ENCODE peak calls at places on chromosomes 11 and 22, in eight cellular contexts. P is AG09319, Q is transverse colon, M is Caco-2, B is mammary epithelial cell, J is brain microvascular endothelial cell, X is AG09309, A is endodermal cell. H is an unnamed sample.

GRCh38 chr22:16563555-16564520 is 28.8 kb downstream of the CCT8L2 start:
- DNase-seq in X (no peak), P (no peak), M (no peak), J (no peak), B (no peak), Q (no peak), A (no peak), H (no peak)

GRCh38 chr22:26565889-26566288 is 24.0 kb downstream of the TPST2 start:
- DNase-seq in A (no peak), B (no peak), Q (no peak), X (no peak), M (no peak), P (no peak), J (no peak), H (no peak)

GRCh38 chr22:49845666-49846459 is 7.8 kb upstream of the ZBED4 start:
- DNase-seq in M (no peak), A (no peak), J (no peak), Q (no peak), P (no peak), B (no peak), X (no peak), H (no peak)

GRCh38 chr11:98143661-98144060 is 877.1 kb upstream of the CNTN5 start:
- DNase-seq in X (no peak), P (no peak), A (no peak), J (no peak), B (no peak), Q (no peak), M (no peak), H (no peak)

GRCh38 chr22:33018232-33018864 is 39.8 kb downstream of the SYN3 start:
- DNase-seq in A (peak), X (peak), J (peak), M (peak), B (no peak), Q (peak), P (peak), H (no peak)

GRCh38 chr11:72773291-72773690 is 20.6 kb downstream of the STARD10 start:
- DNase-seq in X (peak), J (peak), B (peak), A (no peak), P (peak), M (no peak), Q (no peak), H (peak)

GRCh38 chr11:96084610-96085348 is 160.9 kb upstream of the MTMR2 start:
- DNase-seq in P (no peak), J (no peak), M (no peak), X (no peak), B (no peak), A (no peak), Q (no peak), H (no peak)

GRCh38 chr11:69189059-69189458 is 33.3 kb downstream of the SMIM38 start:
- DNase-seq in M (no peak), B (no peak), Q (no peak), A (no peak), J (no peak), X (no peak), P (no peak), H (no peak)

GRCh38 chr11:67288198-67288451 is 978 bp upstream of the ANKRD13D start:
- DNase-seq in X (no peak), A (no peak), Q (no peak), P (no peak), M (no peak), B (no peak), J (no peak), H (no peak)

GRCh38 chr11:134604886-134605285 is 192.8 kb upstream of the B3GAT1 start:
- DNase-seq in B (no peak), J (no peak), P (no peak), Q (no peak), A (peak), M (no peak), X (no peak), H (no peak)

GRCh38 chr11:36023922-36024321 is 80.1 kb downstream of the LDLRAD3 start:
- DNase-seq in B (no peak), X (no peak), J (peak), Q (no peak), A (no peak), P (no peak), M (no peak), H (no peak)

GRCh38 chr11:2426826-2427521 is 17.3 kb downstream of the TRPM5 start:
- DNase-seq in X (no peak), J (no peak), B (no peak), P (no peak), M (no peak), Q (peak), A (no peak), H (no peak)

GRCh38 chr22:27201741-27202140 is 544.4 kb downstream of the MIAT start:
- DNase-seq in P (no peak), M (no peak), A (no peak), Q (no peak), J (no peak), B (no peak), X (no peak), H (no peak)

GRCh38 chr11:88308576-88308975 is 29.0 kb downstream of the CTSC start:
- DNase-seq in P (no peak), X (no peak), Q (no peak), J (no peak), B (no peak), M (no peak), A (peak), H (no peak)

GRCh38 chr11:69830086-69830485 is 10.9 kb upstream of the FGF3 start:
- DNase-seq in B (no peak), M (no peak), J (no peak), A (peak), P (no peak), Q (no peak), X (no peak), H (no peak)

GRCh38 chr11:123190504-123190903 is 4.5 kb downstream of the CLMP start:
- DNase-seq in P (no peak), M (no peak), J (no peak), Q (no peak), B (no peak), X (no peak), A (no peak), H (no peak)

GRCh38 chr11:123187221-123187620 is 7.8 kb downstream of the CLMP start:
- DNase-seq in A (no peak), M (no peak), J (no peak), X (no peak), Q (no peak), B (no peak), P (no peak), H (no peak)

GRCh38 chr11:123187670-123188507 is 7.2 kb downstream of the CLMP start:
- DNase-seq in P (no peak), J (peak), X (no peak), B (peak), A (no peak), Q (no peak), M (no peak), H (no peak)

GRCh38 chr11:123186291-123186690 is 8.8 kb downstream of the CLMP start:
- DNase-seq in J (no peak), Q (no peak), P (no peak), A (no peak), X (no peak), B (peak), M (no peak), H (peak)

DNA sequence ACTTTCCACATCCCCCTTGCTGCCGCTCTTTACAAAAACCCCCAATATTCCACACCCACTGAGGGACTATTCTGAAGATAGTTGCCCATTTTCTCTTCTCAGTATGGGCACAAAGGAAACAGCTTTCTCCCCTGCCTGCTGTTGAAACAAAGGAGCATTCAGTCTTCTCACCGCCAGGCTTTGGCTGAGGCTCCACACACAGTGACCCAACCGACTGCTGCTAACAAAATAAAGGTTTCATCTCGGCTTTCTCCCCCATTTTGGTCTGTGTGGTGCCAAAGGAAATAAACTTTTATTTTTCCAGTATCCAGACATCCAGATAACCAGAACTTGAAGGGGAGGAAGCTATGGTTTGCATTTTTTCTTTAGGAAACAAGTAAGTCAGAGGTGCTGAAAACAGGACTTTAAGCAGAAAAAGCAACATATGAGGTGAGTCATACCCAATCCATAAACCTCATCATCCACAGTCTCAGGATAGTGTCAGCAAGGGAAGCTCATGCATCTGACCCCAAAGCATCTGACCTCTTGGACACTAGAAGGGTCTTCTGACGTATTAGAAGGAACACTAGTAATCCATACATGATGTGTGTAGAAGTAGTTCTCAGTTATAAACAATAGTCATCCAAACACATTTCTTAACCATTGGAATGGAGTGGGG is 6.4 kb downstream of the CLMP start:
- DNase-seq in B (peak), J (peak), Q (no peak), X (no peak), P (no peak), M (no peak), A (no peak), H (no peak)
- TF ChIP-seq CTCF in B (no peak), J (peak), Q (peak), X (no peak), P (no peak), M (no peak), A (peak), H (no peak)

GRCh38 chr11:103257360-103257759 is 148.1 kb downstream of the DYNC2H1 start:
- DNase-seq in P (no peak), J (peak), M (peak), B (no peak), X (no peak), Q (no peak), A (peak), H (peak)
- TF ChIP-seq CTCF in P (peak), J (peak), M (peak), B (peak), X (peak), Q (no peak), A (peak), H (peak)

GRCh38 chr11:30147293-30147692 is 83.5 kb upstream of the FSHB start:
- DNase-seq in P (no peak), Q (no peak), J (no peak), X (no peak), B (no peak), M (no peak), A (no peak), H (no peak)

DNA sequence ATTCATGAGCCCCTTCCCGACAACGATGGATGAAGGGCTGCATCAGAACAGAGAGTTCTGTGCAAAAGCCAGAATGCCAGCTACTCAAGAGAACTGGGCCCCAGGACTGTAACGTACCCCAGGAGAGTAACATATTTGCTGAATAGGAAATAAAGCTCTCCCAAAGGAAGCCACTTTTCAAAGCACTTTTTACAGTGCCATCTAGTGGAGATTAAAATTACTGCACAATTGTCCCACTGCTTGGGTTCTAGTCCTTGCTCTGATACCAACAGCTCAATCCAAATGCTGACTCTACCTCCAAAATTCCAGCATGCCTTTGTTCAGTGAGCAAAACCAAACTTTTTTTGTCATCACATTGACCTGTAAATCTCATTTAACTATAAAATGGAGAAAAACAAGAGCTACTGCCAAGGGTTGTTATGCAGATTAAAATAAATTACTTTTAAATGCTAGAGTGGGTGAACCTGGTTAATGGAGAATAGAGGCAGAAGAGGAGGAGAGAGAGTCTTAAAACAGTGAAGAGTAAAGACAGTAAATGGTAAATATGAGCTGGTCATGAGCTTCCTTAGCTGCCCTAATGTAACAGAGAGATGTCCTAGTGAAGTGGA is 87.6 kb upstream of the FSHB start:
- DNase-seq in J (peak), P (no peak), X (no peak), Q (no peak), B (peak), M (peak), A (peak), H (no peak)
- TF ChIP-seq CTCF in J (peak), P (peak), X (peak), Q (peak), B (peak), M (peak), A (peak), H (peak)

GRCh38 chr11:742571-743201 is 4.6 kb upstream of the TALDO1 start:
- DNase-seq in M (no peak), A (no peak), Q (no peak), B (no peak), X (no peak), J (no peak), P (no peak), H (no peak)

GRCh38 chr11:746289-747175 is 732 bp upstream of the TALDO1 start:
- DNase-seq in A (peak), Q (no peak), X (no peak), P (no peak), J (no peak), B (no peak), M (no peak), H (no peak)

GRCh38 chr11:748007-748359 is 719 bp downstream of the TALDO1 start:
- DNase-seq in Q (peak), A (peak), M (no peak), J (no peak), X (no peak), P (no peak), B (no peak), H (no peak)

GRCh38 chr11:749731-750130 is 2.5 kb downstream of the TALDO1 start:
- DNase-seq in Q (no peak), M (no peak), X (no peak), P (no peak), J (no peak), B (no peak), A (no peak), H (no peak)

GRCh38 chr11:747176-748006 is at the start of gene TALDO1:
- DNase-seq in M (peak), X (peak), J (peak), Q (peak), B (peak), A (peak), P (peak), H (peak)
- TF ChIP-seq CTCF in M (no peak), X (peak), J (peak), Q (no peak), B (peak), A (peak), P (no peak), H (peak)

GRCh38 chr11:3841426-3842304 is 906 bp upstream of the RHOG start:
- DNase-seq in Q (peak), J (peak), P (peak), A (peak), M (peak), X (peak), B (no peak), H (peak)
- TF ChIP-seq CTCF in Q (peak), J (peak), P (peak), A (peak), M (peak), X (peak), B (peak), H (peak)

DNA sequence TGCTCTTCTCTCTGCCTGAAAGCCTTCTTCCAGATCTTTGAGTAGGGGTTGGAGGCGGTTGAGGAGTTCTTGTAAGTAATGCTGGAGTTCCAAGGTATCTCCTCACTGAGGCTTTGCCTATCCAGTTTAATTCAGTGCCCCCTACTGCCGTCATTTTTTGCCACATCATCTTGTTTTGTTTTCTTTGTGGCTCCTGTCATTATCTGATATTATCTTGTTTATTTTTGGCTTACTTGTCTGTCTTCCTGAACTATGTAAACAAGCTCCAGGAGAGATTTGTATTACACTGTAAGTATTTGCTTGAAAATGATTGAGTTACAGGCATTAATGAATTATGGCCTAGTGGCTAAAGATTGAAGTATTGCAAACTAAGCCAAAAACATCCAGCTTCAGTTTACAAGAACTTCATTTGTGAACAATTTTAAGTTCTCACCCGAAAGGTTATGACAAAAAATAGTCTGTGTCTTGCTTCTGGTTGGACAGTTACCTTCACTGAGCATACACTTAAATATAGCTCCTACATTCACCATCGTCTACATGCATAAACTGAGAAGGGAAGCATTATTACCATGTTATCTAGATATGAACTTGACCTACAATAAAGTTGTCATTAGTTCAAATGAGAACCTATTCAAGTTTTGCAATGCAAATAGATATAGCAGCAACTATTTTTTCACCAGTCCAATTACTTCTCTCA is 154.8 kb downstream of the ARHGAP42 start:
- DNase-seq in J (no peak), A (no peak), P (no peak), M (no peak), X (no peak), B (no peak), Q (no peak), H (no peak)
- TF ChIP-seq CTCF in J (no peak), A (peak), P (no peak), M (no peak), X (no peak), B (no peak), Q (no peak), H (no peak)

GRCh38 chr11:45332486-45332934 is 46.4 kb upstream of the SYT13 start:
- DNase-seq in A (peak), P (no peak), J (peak), B (no peak), M (peak), Q (peak), X (no peak), H (no peak)
- TF ChIP-seq CTCF in A (peak), P (peak), J (peak), B (peak), M (peak), Q (peak), X (peak), H (peak)

GRCh38 chr22:48343461-48343860 is 1484.2 kb downstream of the BRD1 start:
- DNase-seq in B (no peak), J (no peak), P (no peak), Q (no peak), A (no peak), X (no peak), M (no peak), H (no peak)

GRCh38 chr22:48346911-48347310 is 1480.8 kb downstream of the BRD1 start:
- DNase-seq in X (no peak), M (no peak), J (no peak), P (no peak), B (no peak), A (peak), Q (no peak), H (no peak)

GRCh38 chr22:48347311-48347710 is 1480.4 kb downstream of the BRD1 start:
- DNase-seq in P (no peak), J (no peak), B (no peak), X (no peak), A (no peak), Q (no peak), M (no peak), H (no peak)

GRCh38 chr22:48346311-48346710 is 1481.4 kb downstream of the BRD1 start:
- DNase-seq in X (no peak), J (no peak), B (no peak), M (no peak), P (no peak), A (no peak), Q (no peak), H (no peak)

GRCh38 chr22:48345631-48346030 is 1482.0 kb downstream of the BRD1 start:
- DNase-seq in M (no peak), Q (no peak), J (no peak), X (no peak), A (peak), P (no peak), B (no peak), H (no peak)
- TF ChIP-seq CTCF in M (no peak), Q (no peak), J (no peak), X (no peak), A (no peak), P (no peak), B (no peak), H (no peak)

DNA sequence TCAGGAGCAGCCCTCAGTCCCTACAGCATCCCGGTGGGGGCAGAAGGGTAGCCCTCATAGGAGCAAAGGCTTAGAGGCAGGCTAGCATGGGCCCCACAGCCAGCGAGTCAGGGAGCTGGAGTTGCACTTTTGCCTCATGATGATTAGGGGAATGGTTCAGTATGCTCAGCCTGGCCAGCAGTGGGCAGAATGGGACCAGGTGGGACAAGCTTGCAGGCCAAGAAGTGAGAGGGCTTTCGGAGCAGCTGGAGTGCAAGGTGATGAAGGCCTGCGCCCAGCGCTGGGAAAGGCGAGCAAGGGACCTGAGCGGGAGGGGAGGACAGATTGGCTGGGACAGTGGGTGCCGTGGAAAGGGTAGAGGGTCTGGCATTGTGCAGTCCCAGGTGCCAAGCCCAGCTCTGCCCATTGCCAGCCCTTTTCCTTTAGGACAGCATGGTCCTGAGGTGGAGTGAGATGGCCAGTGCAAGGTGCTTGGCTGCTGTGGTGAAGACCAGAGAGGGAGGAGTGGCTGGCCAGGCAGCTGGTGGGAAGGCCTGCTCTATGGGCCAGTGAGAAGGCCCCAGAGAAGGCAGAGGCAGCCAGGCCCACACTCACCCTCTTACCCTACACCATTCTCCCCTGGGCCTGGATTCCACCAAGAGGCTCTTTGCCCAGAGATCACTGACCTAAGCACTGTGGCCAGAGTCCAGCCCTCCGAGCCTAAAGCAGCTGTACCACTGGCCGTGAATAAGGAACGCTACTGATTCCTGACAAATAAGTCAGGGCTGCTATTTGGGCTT is 47.9 kb upstream of the SUSD2 start:
- DNase-seq in J (no peak), A (peak), X (no peak), M (peak), B (no peak), Q (no peak), P (no peak), H (no peak)
- TF ChIP-seq CTCF in J (peak), A (peak), X (peak), M (no peak), B (peak), Q (peak), P (peak), H (peak)

H was measured in foreskin keratinocyte.